ENCODE peak calls at places on chromosome 7, in ten cellular contexts. Y is transverse colon, W is right lobe of liver, V is fibroblast of lung, K is PC-3, P is cardiac muscle cell, T is uterus, G is mucosa of descending colon, N is A549, H is breast epithelium. B is an unnamed sample.

GRCh38 chr7:116478834-116479233 is 20.7 kb upstream of the CAV2 start:
- DNase-seq in Y (no peak), W (no peak), V (no peak), K (no peak), P (no peak), T (no peak), G (no peak), N (no peak), H (no peak), B (no peak)

GRCh38 chr7:105594034-105594433 is 12.7 kb upstream of the EFCAB10 start:
- DNase-seq in Y (no peak), W (peak; percentile 29), V (no peak), K (peak; percentile 40), P (no peak), T (no peak), G (no peak), N (no peak), H (no peak), B (no peak)

GRCh38 chr7:125695631-125696030 is 766.0 kb upstream of the POT1 start:
- DNase-seq in Y (no peak), W (no peak), V (no peak), K (no peak), P (no peak), T (no peak), G (no peak), N (no peak), H (no peak), B (no peak)

GRCh38 chr7:13604178-13604577 is 385.3 kb downstream of the ETV1 start:
- DNase-seq in Y (no peak), W (no peak), V (peak; percentile 15), K (no peak), P (no peak), T (no peak), G (no peak), N (no peak), H (no peak), B (no peak)

GRCh38 chr7:120554960-120555571 is 282.1 kb downstream of the KCND2 start:
- DNase-seq in Y (no peak), W (no peak), V (peak; percentile 44), K (peak; percentile 71), P (peak; percentile 78), T (peak; percentile 24), G (no peak), N (peak; percentile 7), H (no peak), B (peak; percentile 26)

GRCh38 chr7:139681463-139681755 is 96.4 kb downstream of the HIPK2 start:
- DNase-seq in Y (no peak), W (no peak), V (no peak), K (no peak), P (no peak), T (no peak), G (no peak), N (no peak), H (no peak), B (no peak)

GRCh38 chr7:38893061-38893460 is 15.9 kb downstream of the VPS41 start:
- DNase-seq in Y (no peak), W (no peak), V (peak; percentile 26), K (peak; percentile 69), P (no peak), T (no peak), G (no peak), N (no peak), H (no peak), B (no peak)

GRCh38 chr7:46603296-46603701 is 682.2 kb upstream of the IGFBP3 start:
- DNase-seq in Y (no peak), W (no peak), V (no peak), K (no peak), P (no peak), T (peak; percentile 18), G (no peak), N (no peak), H (no peak), B (no peak)

GRCh38 chr7:115293628-115294236 is 371.8 kb downstream of the MDFIC start:
- DNase-seq in Y (no peak), W (no peak), V (peak; percentile 50), K (no peak), P (no peak), T (no peak), G (no peak), N (no peak), H (no peak), B (no peak)

GRCh38 chr7:43880596-43880995 is 11.3 kb upstream of the MRPS24 start:
- DNase-seq in Y (no peak), W (no peak), V (no peak), K (no peak), P (no peak), T (no peak), G (no peak), N (no peak), H (no peak), B (no peak)

GRCh38 chr7:150791304-150791703 is 8.9 kb downstream of the TMEM176B start:
- DNase-seq in Y (no peak), W (no peak), V (no peak), K (no peak), P (no peak), T (no peak), G (no peak), N (no peak), H (no peak), B (no peak)

GRCh38 chr7:116674508-116675173 is 2.6 kb downstream of the MET start:
- DNase-seq in Y (no peak), W (no peak), V (peak; percentile 83), K (peak; percentile 93), P (no peak), T (no peak), G (no peak), N (peak; percentile 36), H (no peak), B (no peak)

GRCh38 chr7:133331861-133332260 is 79.0 kb downstream of the EXOC4 start:
- DNase-seq in Y (no peak), W (no peak), V (peak; percentile 26), K (no peak), P (peak; percentile 25), T (no peak), G (no peak), N (no peak), H (no peak), B (no peak)

GRCh38 chr7:129098409-129099084 is 43.6 kb upstream of the TNPO3 start:
- DNase-seq in Y (no peak), W (no peak), V (no peak), K (peak; percentile 66), P (no peak), T (no peak), G (no peak), N (no peak), H (no peak), B (no peak)

GRCh38 chr7:27245798-27246691 is 3.4 kb downstream of the EVX1 start:
- DNase-seq in Y (peak; percentile 66), W (no peak), V (no peak), K (no peak), P (no peak), T (no peak), G (peak; percentile 67), N (no peak), H (no peak), B (no peak)
- H3K4me3 ChIP-seq in Y (no peak overlapping the region), W (no peak overlapping the region), V (no peak overlapping the region), K (no peak overlapping the region), P (peak overlapping the region; percentile 11), T (peak overlapping the region; percentile 4), G (no peak overlapping the region), N (no peak overlapping the region), H (no peak overlapping the region), B (no peak overlapping the region)

GRCh38 chr7:157876469-157877285 is 539.9 kb downstream of the DNAJB6 start:
- DNase-seq in Y (no peak), W (no peak), V (no peak), K (peak; percentile 2), P (no peak), T (no peak), G (no peak), N (no peak), H (no peak), B (no peak)
- TF ChIP-seq CTCF in Y (no peak), W (no peak), V (no peak), K (peak; percentile 40), P (no peak), T (no peak), G (no peak), N (no peak), H (no peak), B (no peak)

GRCh38 chr7:6130007-6130587 is 98.9 kb downstream of the ANKRD61 start:
- DNase-seq in Y (no peak), W (no peak), V (no peak), K (no peak), P (no peak), T (no peak), G (no peak), N (no peak), H (no peak), B (no peak)

GRCh38 chr7:6123843-6124242 is 92.7 kb downstream of the ANKRD61 start:
- DNase-seq in Y (no peak), W (no peak), V (no peak), K (no peak), P (no peak), T (no peak), G (no peak), N (no peak), H (no peak), B (no peak)

GRCh38 chr7:6127129-6127490 is 95.9 kb downstream of the ANKRD61 start:
- DNase-seq in Y (no peak), W (no peak), V (no peak), K (no peak), P (no peak), T (no peak), G (no peak), N (no peak), H (no peak), B (no peak)

GRCh38 chr7:6133249-6133648 is 102.1 kb downstream of the ANKRD61 start:
- DNase-seq in Y (no peak), W (no peak), V (no peak), K (no peak), P (no peak), T (no peak), G (no peak), N (no peak), H (no peak), B (no peak)

GRCh38 chr7:6128205-6128604 is 97.0 kb downstream of the ANKRD61 start:
- DNase-seq in Y (no peak), W (no peak), V (peak; percentile 64), K (no peak), P (no peak), T (no peak), G (no peak), N (no peak), H (no peak), B (no peak)
- H3K4me1 ChIP-seq in Y (no peaks in the 10 kb centered on the region), W (no peaks in the 10 kb centered on the region), V (no peaks in the 10 kb centered on the region), K (no peaks in the 10 kb centered on the region), P (no peaks in the 10 kb centered on the region), T (no peaks in the 10 kb centered on the region), G (no peaks in the 10 kb centered on the region), N (no peaks in the 10 kb centered on the region), H (no peaks in the 10 kb centered on the region), B (no peaks in the 10 kb centered on the region)

GRCh38 chr7:131330299-131330698 is 2.6 kb downstream of the MKLN1 start:
- DNase-seq in Y (no peak), W (no peak), V (no peak), K (no peak), P (no peak), T (no peak), G (no peak), N (no peak), H (no peak), B (no peak)
- H3K4me3 ChIP-seq in Y (no peak overlapping the region), W (no peak overlapping the region), V (peak overlapping the region; percentile 95), K (peak overlapping the region; percentile 88), P (peak overlapping the region; percentile 79), T (peak overlapping the region; percentile 79), G (no peak overlapping the region), N (peak overlapping the region; percentile 91), H (no peak overlapping the region), B (no peak overlapping the region)

GRCh38 chr7:121752706-121753105 is 120.3 kb upstream of the PTPRZ1 start:
- DNase-seq in Y (no peak), W (no peak), V (peak; percentile 13), K (peak; percentile 26), P (peak; percentile 29), T (no peak), G (no peak), N (no peak), H (no peak), B (no peak)
- TF ChIP-seq CTCF in Y (no peak), W (peak; percentile 31), V (peak; percentile 38), K (peak; percentile 56), P (peak; percentile 43), T (no peak), G (no peak), N (peak; percentile 20), H (no peak), B (no peak)

B was measured in pancreas.